ENCODE peak calls at places on chromosomes 3 and 15, in ten cellular contexts. N is breast epithelium, Q is upper lobe of left lung, I is heart left ventricle, R is A549, C is IMR-90, A is adrenal gland, F is uterus, G is tibial nerve, Z is right lobe of liver. O is an unnamed sample. For H3K4me1, the result is how much of the 10 kb centered on the place peaks cover.

GRCh38 chr15:61404567-61404966 is 175.5 kb upstream of the RORA start:
- DNase-seq in N (no peak), Q (no peak), I (no peak), R (no peak), C (no peak), A (no peak), F (no peak), G (no peak), Z (no peak), O (no peak)

GRCh38 chr3:168071971-168072645 is 23.6 kb downstream of the GOLIM4 start:
- DNase-seq in N (no peak), Q (no peak), I (no peak), R (no peak), C (no peak), A (no peak), F (no peak), G (no peak), Z (no peak), O (no peak)

GRCh38 chr3:20080956-20081554 is 40.8 kb downstream of the KAT2B start:
- DNase-seq in N (peak), Q (peak), I (peak), R (no peak), C (peak), A (peak), F (peak), G (no peak), Z (peak), O (no peak)

GRCh38 chr3:115806501-115806900 is 183.2 kb downstream of the GAP43 start:
- DNase-seq in N (no peak), Q (no peak), I (no peak), R (no peak), C (peak), A (no peak), F (no peak), G (no peak), Z (no peak), O (no peak)

GRCh38 chr3:15440891-15441290 is 13.5 kb downstream of the EAF1 start:
- DNase-seq in N (no peak), Q (peak), I (no peak), R (no peak), C (no peak), A (peak), F (no peak), G (no peak), Z (no peak), O (no peak)

GRCh38 chr3:23668430-23668904 is 137.3 kb upstream of the UBE2E1 start:
- DNase-seq in N (no peak), Q (no peak), I (no peak), R (peak), C (peak), A (peak), F (no peak), G (no peak), Z (no peak), O (no peak)

GRCh38 chr3:15387171-15387581 is 40.2 kb downstream of the METTL6 start:
- DNase-seq in N (no peak), Q (no peak), I (no peak), R (no peak), C (peak), A (peak), F (no peak), G (no peak), Z (no peak), O (no peak)

GRCh38 chr15:48577495-48577894 is 68.0 kb downstream of the FBN1 start:
- DNase-seq in N (no peak), Q (no peak), I (no peak), R (no peak), C (no peak), A (no peak), F (no peak), G (no peak), Z (no peak), O (no peak)

GRCh38 chr3:45910892-45911291 is 24.5 kb downstream of the CCR9 start:
- DNase-seq in N (no peak), Q (no peak), I (no peak), R (no peak), C (no peak), A (no peak), F (no peak), G (no peak), Z (no peak), O (no peak)

GRCh38 chr3:36944012-36944640 is 728 bp downstream of the TRANK1 start:
- DNase-seq in N (peak), Q (peak), I (peak), R (peak), C (peak), A (peak), F (peak), G (no peak), Z (peak), O (no peak)

GRCh38 chr3:197125601-197126000 is 96.0 kb upstream of the MELTF start:
- DNase-seq in N (no peak), Q (no peak), I (no peak), R (no peak), C (peak), A (no peak), F (no peak), G (no peak), Z (no peak), O (no peak)

GRCh38 chr15:69000091-69000490 is 14.4 kb upstream of the NOX5 start:
- DNase-seq in N (no peak), Q (no peak), I (no peak), R (no peak), C (no peak), A (no peak), F (no peak), G (no peak), Z (no peak), O (peak)

GRCh38 chr3:193174137-193174536 is 66.9 kb upstream of the PLAAT1 start:
- DNase-seq in N (no peak), Q (no peak), I (no peak), R (no peak), C (no peak), A (no peak), F (no peak), G (no peak), Z (no peak), O (no peak)

GRCh38 chr15:29784413-29784812 is 37.9 kb downstream of the TJP1 start:
- DNase-seq in N (no peak), Q (no peak), I (no peak), R (no peak), C (no peak), A (peak), F (no peak), G (no peak), Z (no peak), O (no peak)

GRCh38 chr15:41936649-41937567 is 35.4 kb downstream of the EHD4 start:
- DNase-seq in N (no peak), Q (peak), I (peak), R (no peak), C (peak), A (peak), F (no peak), G (no peak), Z (no peak), O (no peak)

GRCh38 chr3:38588995-38589937 is 60.2 kb downstream of the SCN5A start:
- DNase-seq in N (no peak), Q (peak), I (peak), R (no peak), C (no peak), A (no peak), F (no peak), G (no peak), Z (peak), O (peak)

GRCh38 chr15:40106203-40107161 is 2.2 kb downstream of the BMF start:
- DNase-seq in N (peak), Q (peak), I (no peak), R (peak), C (peak), A (peak), F (peak), G (peak), Z (peak), O (no peak)

GRCh38 chr3:16545413-16546185 is 32.1 kb upstream of the RFTN1 start:
- DNase-seq in N (no peak), Q (no peak), I (no peak), R (no peak), C (no peak), A (peak), F (no peak), G (no peak), Z (no peak), O (peak)

GRCh38 chr3:18153571-18154173 is 271.5 kb downstream of the SATB1 start:
- DNase-seq in N (no peak), Q (no peak), I (no peak), R (peak), C (peak), A (no peak), F (no peak), G (no peak), Z (no peak), O (no peak)

GRCh38 chr3:114756506-114757279 is 390.4 kb downstream of the ZBTB20 start:
- DNase-seq in N (no peak), Q (no peak), I (no peak), R (no peak), C (peak), A (no peak), F (no peak), G (no peak), Z (no peak), O (no peak)

GRCh38 chr15:38994310-38994709 is 429.7 kb upstream of the RASGRP1 start:
- DNase-seq in N (no peak), Q (no peak), I (no peak), R (no peak), C (no peak), A (no peak), F (no peak), G (no peak), Z (no peak), O (no peak)

GRCh38 chr15:94793641-94794040 is 562.3 kb downstream of the MCTP2 start:
- DNase-seq in N (no peak), Q (no peak), I (no peak), R (no peak), C (peak), A (no peak), F (no peak), G (no peak), Z (no peak), O (no peak)

GRCh38 chr3:153273767-153274443 is 111.9 kb downstream of the RAP2B start:
- DNase-seq in N (no peak), Q (no peak), I (no peak), R (no peak), C (peak), A (no peak), F (no peak), G (no peak), Z (no peak), O (no peak)

GRCh38 chr3:178507507-178508442 is 28.5 kb upstream of the KCNMB2 start:
- DNase-seq in N (no peak), Q (no peak), I (no peak), R (no peak), C (no peak), A (no peak), F (no peak), G (no peak), Z (no peak), O (no peak)

GRCh38 chr15:80265021-80265420 is 13.0 kb upstream of the CTXND1 start:
- DNase-seq in N (no peak), Q (no peak), I (no peak), R (no peak), C (peak), A (no peak), F (no peak), G (no peak), Z (no peak), O (no peak)

GRCh38 chr3:46910166-46910760 is 32.7 kb downstream of the PTH1R start:
- DNase-seq in N (no peak), Q (no peak), I (no peak), R (no peak), C (no peak), A (no peak), F (peak), G (no peak), Z (no peak), O (no peak)

GRCh38 chr3:45124379-45124778 is 21.8 kb downstream of the CDCP1 start:
- DNase-seq in N (no peak), Q (no peak), I (no peak), R (peak), C (peak), A (no peak), F (peak), G (no peak), Z (no peak), O (no peak)

GRCh38 chr3:184003187-184003967 is 14.3 kb downstream of the ABCC5 start:
- DNase-seq in N (no peak), Q (no peak), I (no peak), R (no peak), C (peak), A (no peak), F (no peak), G (no peak), Z (no peak), O (no peak)

GRCh38 chr3:58490860-58491501 is 915 bp upstream of the KCTD6 start:
- DNase-seq in N (no peak), Q (no peak), I (peak), R (no peak), C (no peak), A (peak), F (peak), G (no peak), Z (peak), O (no peak)

GRCh38 chr3:67012564-67012963 is 14.5 kb downstream of the KBTBD8 start:
- DNase-seq in N (no peak), Q (no peak), I (no peak), R (no peak), C (no peak), A (no peak), F (no peak), G (no peak), Z (no peak), O (no peak)

GRCh38 chr3:158337007-158337608 is 227.2 kb downstream of the RSRC1 start:
- DNase-seq in N (no peak), Q (no peak), I (no peak), R (no peak), C (no peak), A (peak), F (no peak), G (no peak), Z (no peak), O (no peak)

GRCh38 chr3:72052841-72053409 is 268.0 kb upstream of the PROK2 start:
- DNase-seq in N (no peak), Q (no peak), I (no peak), R (no peak), C (no peak), A (no peak), F (no peak), G (no peak), Z (no peak), O (no peak)

GRCh38 chr3:132783152-132783551 is 60.9 kb upstream of the NPHP3 start:
- DNase-seq in N (no peak), Q (no peak), I (no peak), R (no peak), C (no peak), A (no peak), F (no peak), G (no peak), Z (no peak), O (no peak)

GRCh38 chr15:47514251-47514652 is 203.1 kb upstream of the SEMA6D start:
- DNase-seq in N (no peak), Q (no peak), I (no peak), R (no peak), C (peak), A (no peak), F (no peak), G (no peak), Z (no peak), O (no peak)

GRCh38 chr3:122694966-122695365 is 14.3 kb downstream of the PARP14 start:
- DNase-seq in N (no peak), Q (no peak), I (no peak), R (no peak), C (no peak), A (no peak), F (no peak), G (no peak), Z (no peak), O (no peak)

GRCh38 chr3:152147748-152148147 is 121.0 kb upstream of the MBNL1 start:
- DNase-seq in N (no peak), Q (no peak), I (no peak), R (no peak), C (no peak), A (no peak), F (no peak), G (no peak), Z (no peak), O (no peak)

GRCh38 chr3:152148579-152148978 is 120.2 kb upstream of the MBNL1 start:
- DNase-seq in N (no peak), Q (no peak), I (no peak), R (no peak), C (no peak), A (no peak), F (no peak), G (no peak), Z (no peak), O (no peak)

GRCh38 chr3:152155246-152155645 is 113.5 kb upstream of the MBNL1 start:
- DNase-seq in N (no peak), Q (no peak), I (no peak), R (no peak), C (no peak), A (no peak), F (no peak), G (no peak), Z (no peak), O (no peak)

GRCh38 chr3:152149832-152150231 is 118.9 kb upstream of the MBNL1 start:
- DNase-seq in N (no peak), Q (no peak), I (no peak), R (no peak), C (peak), A (no peak), F (no peak), G (no peak), Z (no peak), O (no peak)

GRCh38 chr3:152151216-152151874 is 117.4 kb upstream of the MBNL1 start:
- DNase-seq in N (no peak), Q (no peak), I (no peak), R (no peak), C (peak), A (no peak), F (no peak), G (no peak), Z (no peak), O (no peak)
- TF ChIP-seq POLR2A in N (no peak), Q (no peak), I (no peak), R (no peak), C (no peak), A (no peak), F (no peak), G (no peak), Z (no peak), O (no peak)

GRCh38 chr3:156126467-156126866 is 6.1 kb downstream of the KCNAB1 start:
- DNase-seq in N (no peak), Q (no peak), I (no peak), R (no peak), C (no peak), A (no peak), F (no peak), G (no peak), Z (no peak), O (peak)

GRCh38 chr3:156131241-156131640 is 10.9 kb downstream of the KCNAB1 start:
- DNase-seq in N (no peak), Q (no peak), I (no peak), R (no peak), C (no peak), A (no peak), F (no peak), G (no peak), Z (no peak), O (no peak)

GRCh38 chr3:156135921-156136655 is 15.7 kb downstream of the KCNAB1 start:
- DNase-seq in N (no peak), Q (no peak), I (no peak), R (no peak), C (no peak), A (no peak), F (no peak), G (no peak), Z (no peak), O (peak)

GRCh38 chr3:156131799-156132198 is 11.4 kb downstream of the KCNAB1 start:
- DNase-seq in N (no peak), Q (no peak), I (no peak), R (no peak), C (no peak), A (no peak), F (no peak), G (no peak), Z (no peak), O (no peak)

DNA sequence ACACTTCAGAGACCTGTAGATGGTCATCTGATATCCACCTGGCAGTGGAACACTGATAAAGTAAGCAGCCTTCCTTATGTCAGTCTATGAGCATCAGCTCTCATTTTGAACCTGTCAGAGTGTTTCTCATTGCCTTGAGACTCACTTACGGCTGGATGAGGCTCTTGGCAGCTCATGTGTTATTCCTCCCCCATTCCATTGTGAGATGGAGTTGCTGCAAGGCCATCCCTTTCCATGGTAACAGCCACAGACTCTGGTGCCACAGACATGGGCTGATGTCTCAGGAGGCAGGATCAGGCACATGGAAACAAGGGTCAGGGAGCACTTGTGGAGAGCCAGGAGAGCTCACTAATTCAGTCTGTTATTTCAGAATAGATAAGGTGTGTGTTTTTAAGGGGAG is 11.9 kb downstream of the KCNAB1 start:
- DNase-seq in N (no peak), Q (no peak), I (no peak), R (no peak), C (no peak), A (no peak), F (no peak), G (no peak), Z (no peak), O (no peak)
- H3K27ac ChIP-seq in N (peak), Q (no peak), I (no peak), R (no peak), C (no peak), A (no peak), F (no peak), G (no peak), Z (no peak), O (no peak)

GRCh38 chr3:113223831-113224240 is 12.5 kb downstream of the BOC start:
- DNase-seq in N (no peak), Q (no peak), I (no peak), R (no peak), C (no peak), A (peak), F (no peak), G (no peak), Z (no peak), O (peak)
- H3K4me1 ChIP-seq in N (under half), Q (under half), I (under half), R (under half), C (under half), A (under half), F (under half), G (under half), Z (under half), O (half or more)

GRCh38 chr3:32380097-32380496 is 11.6 kb upstream of the CMTM7 start:
- DNase-seq in N (no peak), Q (no peak), I (no peak), R (no peak), C (no peak), A (no peak), F (no peak), G (no peak), Z (no peak), O (no peak)
- TF ChIP-seq POLR2A in N (no peak), Q (no peak), I (no peak), R (no peak), C (no peak), A (no peak), F (no peak), G (no peak), Z (no peak), O (no peak)

O was measured in esophagus muscularis mucosa.